ENCODE peak calls at places on chromosomes 12 and 14, in five cellular contexts. U, O, A, P and L are unnamed samples. For H3K9me3, the result is how much of the 10 kb centered on the place peaks cover.

GRCh38 chr12:12872139-12872933 is 19.0 kb upstream of the GPRC5A start:
- DNase-seq in U (no peak), O (no peak), P (no peak), A (no peak), L (peak)

GRCh38 chr14:104689620-104690265 is 325 bp downstream of the INF2 start:
- DNase-seq in U (no peak), P (no peak), A (no peak), O (no peak), L (peak)

GRCh38 chr14:99682809-99683618 is 1.1 kb upstream of the CYP46A1 start:
- DNase-seq in O (peak), U (peak), P (peak), A (peak), L (peak)

GRCh38 chr12:93851245-93851665 is 174.1 kb downstream of the CRADD start:
- DNase-seq in U (no peak), A (no peak), O (no peak), P (no peak), L (peak)

GRCh38 chr14:67971627-67972625 is 152.3 kb downstream of the RAD51B start:
- DNase-seq in U (no peak), O (no peak), A (no peak), P (no peak), L (no peak)

GRCh38 chr14:61517861-61518802 is 177.2 kb upstream of the HIF1A start:
- DNase-seq in O (no peak), A (no peak), U (no peak), P (no peak), L (peak)

GRCh38 chr12:3197131-3197818 is 120.1 kb downstream of the TSPAN9 start:
- DNase-seq in P (no peak), O (no peak), A (no peak), U (no peak), L (no peak)

GRCh38 chr14:84181072-84181471 is 1348.9 kb upstream of the FLRT2 start:
- DNase-seq in U (no peak), O (no peak), A (no peak), P (no peak), L (no peak)

GRCh38 chr14:29868000-29868399 is 59.6 kb downstream of the PRKD1 start:
- DNase-seq in U (no peak), P (no peak), O (no peak), A (no peak), L (no peak)

GRCh38 chr12:56158926-56159461 is 835 bp downstream of the MYL6 start:
- DNase-seq in P (peak), A (peak), U (peak), O (peak), L (peak)

GRCh38 chr12:48991247-48992050 is 7.7 kb downstream of the DDN start:
- DNase-seq in O (no peak), A (no peak), U (no peak), P (no peak), L (no peak)

GRCh38 chr12:80632835-80633234 is 74.6 kb upstream of the MYF6 start:
- DNase-seq in A (no peak), U (no peak), P (no peak), O (no peak), L (no peak)

GRCh38 chr12:51941011-51941561 is 10.4 kb upstream of the ACVR1B start:
- DNase-seq in P (no peak), U (no peak), A (no peak), O (no peak), L (no peak)

GRCh38 chr14:104680806-104681688 is 8.4 kb upstream of the INF2 start:
- DNase-seq in P (no peak), O (no peak), U (no peak), A (no peak), L (peak)

GRCh38 chr12:127178039-127178438 is 1088.9 kb upstream of the TMEM132C start:
- DNase-seq in P (no peak), O (no peak), A (no peak), U (no peak), L (no peak)
- H3K9me3 ChIP-seq in P (under half), O (under half), A (under half), U (under half), L (under half)

DNA sequence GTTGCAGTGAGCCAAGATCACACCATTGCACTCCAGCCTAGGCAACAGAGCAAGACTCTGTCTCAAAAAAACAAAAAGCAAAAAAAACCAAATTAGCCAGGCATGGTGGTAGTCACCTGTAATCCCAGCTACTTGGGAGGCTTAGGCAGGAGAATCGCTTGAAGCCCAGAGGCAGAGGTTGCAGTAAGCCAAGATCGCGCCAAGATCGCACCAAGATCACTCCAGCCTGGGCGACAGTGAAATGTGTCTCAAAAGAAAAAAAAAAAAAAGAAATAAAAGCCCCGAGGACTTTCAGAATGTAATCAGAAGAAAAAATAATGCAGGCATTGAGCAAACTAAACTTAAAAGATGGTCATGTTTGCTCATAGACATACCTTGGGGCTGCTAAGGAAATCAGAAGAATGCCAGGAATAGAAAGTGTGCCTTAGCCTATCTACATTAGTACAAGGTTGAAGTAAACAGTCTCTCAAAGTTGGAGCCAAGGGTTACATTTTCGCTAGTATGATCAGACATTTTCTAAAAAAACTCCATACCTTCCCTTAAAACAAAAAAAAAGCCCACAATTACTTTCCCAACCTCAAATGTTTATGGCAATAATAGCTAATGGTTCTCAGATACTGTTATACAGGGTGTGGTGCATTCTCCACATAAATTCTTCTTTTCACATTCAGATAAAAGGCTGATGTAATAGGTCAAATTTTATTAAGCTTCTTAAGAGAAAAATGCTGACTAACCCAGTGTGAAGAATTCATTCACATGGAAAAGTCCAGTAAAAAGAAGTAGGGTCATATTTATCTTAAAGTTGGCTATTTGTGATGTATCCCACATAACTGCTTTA is 15.8 kb downstream of the DTD2 start:
- DNase-seq in U (no peak), A (no peak), P (no peak), O (no peak), L (no peak)
- TF ChIP-seq EP300 in U (no peak), A (no peak), P (no peak), O (no peak), L (no peak)

DNA sequence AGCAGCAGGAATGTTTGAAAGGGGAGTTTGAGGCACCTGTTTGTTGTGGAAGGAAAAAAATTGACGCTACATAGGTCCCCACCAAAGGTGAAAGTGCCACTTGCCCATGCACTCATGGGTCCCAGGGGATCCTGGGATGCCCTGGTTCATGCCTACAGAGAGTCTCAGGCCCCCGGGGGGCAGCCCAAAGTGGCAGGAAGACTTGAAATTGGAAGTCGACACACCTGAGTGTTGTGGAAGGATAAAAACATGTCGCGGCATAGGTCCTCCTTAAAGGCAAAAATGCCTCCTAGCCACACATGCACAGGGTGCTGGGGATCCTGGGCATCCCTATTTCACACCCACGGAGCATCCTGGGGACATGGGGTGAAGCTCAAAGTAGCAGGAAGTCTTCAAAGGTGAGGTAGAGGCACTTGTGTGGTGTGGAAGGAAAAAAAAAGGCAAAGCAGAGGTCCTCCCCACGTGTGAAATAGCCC is 576.1 kb downstream of the ALG10 start:
- DNase-seq in A (no peak), P (no peak), U (peak), O (no peak), L (no peak)
- H3K9me3 ChIP-seq in A (under half), P (under half), U (under half), O (under half), L (under half)

DNA sequence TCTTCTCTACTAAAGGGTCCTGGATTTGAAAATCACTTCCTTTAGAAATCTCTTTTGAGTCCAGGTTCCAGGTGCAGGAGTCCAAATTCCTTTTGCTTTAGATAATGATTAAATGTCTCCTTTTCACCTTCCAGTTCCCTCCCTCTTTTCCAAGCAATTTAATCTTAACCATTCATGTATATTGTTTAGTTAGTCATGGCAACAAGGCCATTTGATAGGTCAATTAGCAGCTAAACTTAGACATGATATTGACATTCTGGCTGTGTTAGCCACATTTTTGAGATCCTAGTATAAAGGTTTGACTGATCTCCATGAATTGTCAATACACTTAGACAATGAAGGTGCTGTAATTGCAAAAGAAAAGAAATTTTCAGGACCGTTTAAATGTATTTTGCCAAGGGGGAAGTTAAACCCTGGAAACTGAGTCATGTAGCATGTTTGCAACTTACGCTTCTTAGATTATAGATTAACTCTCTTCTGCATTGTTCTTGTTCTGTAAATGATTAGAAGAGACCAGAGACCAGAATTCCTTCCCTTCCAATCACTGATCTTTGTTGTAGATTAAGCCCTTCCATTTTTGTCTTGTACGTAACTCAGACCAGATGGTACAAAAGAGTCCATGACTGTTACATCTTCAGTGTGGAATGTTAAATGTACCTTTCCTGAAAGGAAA is 12.4 kb upstream of the C12orf75 start:
- DNase-seq in P (no peak), A (no peak), U (no peak), O (no peak), L (no peak)
- TF ChIP-seq EP300 in P (no peak), A (no peak), U (no peak), O (no peak), L (no peak)

GRCh38 chr14:33404054-33404453 is 465.4 kb downstream of the NPAS3 start:
- DNase-seq in U (no peak), O (no peak), A (no peak), P (no peak), L (no peak)

GRCh38 chr14:33402604-33403003 is 463.9 kb downstream of the NPAS3 start:
- DNase-seq in A (no peak), U (no peak), O (no peak), P (no peak), L (no peak)

GRCh38 chr14:33408291-33408690 is 469.6 kb downstream of the NPAS3 start:
- DNase-seq in U (no peak), P (no peak), A (no peak), O (no peak), L (no peak)

GRCh38 chr14:33404964-33405574 is 466.4 kb downstream of the NPAS3 start:
- DNase-seq in O (no peak), P (no peak), U (no peak), A (no peak), L (no peak)

DNA sequence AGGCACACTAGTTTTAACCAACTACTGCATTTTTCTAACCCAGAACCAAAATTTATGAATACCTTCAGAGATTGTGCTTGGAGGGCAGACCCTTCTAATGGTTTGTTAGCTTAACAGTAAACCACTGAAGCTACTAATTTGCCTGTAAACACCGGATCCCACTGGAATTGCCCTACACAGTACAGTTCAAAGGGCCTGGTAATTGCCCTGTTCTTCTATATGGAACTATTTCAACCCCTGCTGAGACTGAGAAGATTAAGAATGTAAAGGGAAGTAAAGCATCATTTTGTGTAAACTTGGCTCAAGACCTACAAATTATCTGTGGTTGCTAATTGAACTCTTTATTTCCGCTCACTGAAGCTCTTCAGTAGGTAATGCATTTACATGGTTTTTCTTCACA is 468.1 kb downstream of the NPAS3 start:
- DNase-seq in O (no peak), U (no peak), A (no peak), P (no peak), L (no peak)
- H3K9me3 ChIP-seq in O (under half), U (under half), A (under half), P (under half), L (under half)

GRCh38 chr12:89756638-89757321 is 48.1 kb upstream of the ATP2B1 start:
- DNase-seq in P (peak), O (no peak), A (peak), U (no peak), L (no peak)
- TF ChIP-seq EP300 in P (peak), O (no peak), A (peak), U (no peak), L (no peak)